ENCODE peak calls at places on chromosomes 3 and 15, in seven cellular contexts. V is T47D, C is GM03348, I is AG10803, H is posterior vena cava, X is transverse colon, R is iris pigment epithelial cell. U is an unnamed sample.

GRCh38 chr3:12194669-12195161 is 36.0 kb upstream of the TIMP4 start:
- DNase-seq in V (no peak), C (no peak), I (peak), H (no peak), X (peak), R (peak), U (no peak)

GRCh38 chr3:179401561-179401960 is 49.7 kb downstream of the GNB4 start:
- DNase-seq in V (no peak), C (no peak), I (no peak), H (no peak), X (no peak), R (no peak), U (no peak)

GRCh38 chr3:20846792-20847191 is 660.8 kb upstream of the SGO1 start:
- DNase-seq in V (no peak), C (no peak), I (no peak), H (no peak), X (no peak), R (no peak), U (no peak)

GRCh38 chr15:101056366-101057334 is 137.5 kb downstream of the LRRK1 start:
- DNase-seq in V (no peak), C (no peak), I (no peak), H (peak), X (no peak), R (no peak), U (no peak)

GRCh38 chr3:29484633-29485032 is 203.8 kb downstream of the RBMS3 start:
- DNase-seq in V (no peak), C (no peak), I (no peak), H (no peak), X (no peak), R (no peak), U (no peak)

GRCh38 chr3:193780810-193781472 is 187.9 kb downstream of the OPA1 start:
- DNase-seq in V (peak), C (peak), I (peak), H (peak), X (peak), R (peak), U (peak)

GRCh38 chr15:72130272-72130671 is 12.1 kb downstream of the SENP8 start:
- DNase-seq in V (no peak), C (no peak), I (no peak), H (no peak), X (peak), R (no peak), U (no peak)

GRCh38 chr3:129461461-129462146 is 21.6 kb downstream of the IFT122 start:
- DNase-seq in V (no peak), C (no peak), I (peak), H (no peak), X (no peak), R (peak), U (no peak)

GRCh38 chr3:141729240-141729639 is 8.9 kb upstream of the RNF7 start:
- DNase-seq in V (no peak), C (no peak), I (no peak), H (no peak), X (no peak), R (no peak), U (no peak)

GRCh38 chr3:197891-198491 is 1.4 kb downstream of the CHL1 start:
- DNase-seq in V (no peak), C (peak), I (no peak), H (peak), X (no peak), R (no peak), U (no peak)

GRCh38 chr3:57100046-57100695 is 39.7 kb downstream of the SPATA12 start:
- DNase-seq in V (peak), C (peak), I (peak), H (no peak), X (peak), R (peak), U (peak)

GRCh38 chr3:3705090-3705775 is 94.0 kb upstream of the LRRN1 start:
- DNase-seq in V (no peak), C (no peak), I (no peak), H (no peak), X (no peak), R (no peak), U (no peak)

GRCh38 chr3:144791034-144791433 is 819.4 kb downstream of the DIPK2A start:
- DNase-seq in V (no peak), C (no peak), I (no peak), H (no peak), X (no peak), R (no peak), U (no peak)

GRCh38 chr15:34647569-34648334 is 64.3 kb upstream of the GOLGA8B start:
- DNase-seq in V (no peak), C (no peak), I (no peak), H (no peak), X (no peak), R (no peak), U (no peak)

GRCh38 chr3:37905987-37906674 is 44.5 kb downstream of the CTDSPL start:
- DNase-seq in V (no peak), C (peak), I (peak), H (no peak), X (no peak), R (peak), U (no peak)

GRCh38 chr3:194686816-194687637 is 1.3 kb downstream of the FAM43A start:
- DNase-seq in V (peak), C (peak), I (peak), H (peak), X (peak), R (peak), U (no peak)

GRCh38 chr15:68484696-68485400 is 52.9 kb upstream of the ITGA11 start:
- DNase-seq in V (no peak), C (peak), I (peak), H (peak), X (no peak), R (no peak), U (no peak)

GRCh38 chr3:85120879-85121278 is 162.1 kb downstream of the CADM2 start:
- DNase-seq in V (no peak), C (no peak), I (no peak), H (no peak), X (no peak), R (no peak), U (no peak)

GRCh38 chr3:31226331-31226730 is 306.4 kb upstream of the STT3B start:
- DNase-seq in V (no peak), C (no peak), I (no peak), H (no peak), X (peak), R (no peak), U (no peak)

GRCh38 chr3:135806342-135806741 is 159.2 kb upstream of the PPP2R3A start:
- DNase-seq in V (no peak), C (no peak), I (no peak), H (no peak), X (no peak), R (no peak), U (no peak)

GRCh38 chr3:110341047-110341446 is 730.6 kb upstream of the NECTIN3 start:
- DNase-seq in V (no peak), C (peak), I (peak), H (no peak), X (no peak), R (peak), U (no peak)

GRCh38 chr3:190325923-190326322 is 3.7 kb upstream of the CLDN1 start:
- DNase-seq in V (no peak), C (no peak), I (peak), H (no peak), X (no peak), R (peak), U (no peak)

GRCh38 chr15:94240486-94240885 is 9.1 kb downstream of the MCTP2 start:
- DNase-seq in V (no peak), C (no peak), I (no peak), H (no peak), X (no peak), R (no peak), U (no peak)

GRCh38 chr15:48560321-48561051 is 85.0 kb downstream of the FBN1 start:
- DNase-seq in V (no peak), C (no peak), I (peak), H (no peak), X (no peak), R (no peak), U (no peak)

GRCh38 chr3:185880600-185880999 is 55.8 kb upstream of the IGF2BP2 start:
- DNase-seq in V (no peak), C (no peak), I (no peak), H (no peak), X (no peak), R (peak), U (no peak)

GRCh38 chr3:29642393-29643033 is 361.6 kb downstream of the RBMS3 start:
- DNase-seq in V (no peak), C (peak), I (peak), H (no peak), X (peak), R (peak), U (no peak)

GRCh38 chr15:25345943-25346342 is 92.9 kb downstream of the UBE3A start:
- DNase-seq in V (peak), C (peak), I (peak), H (no peak), X (no peak), R (peak), U (no peak)

GRCh38 chr3:185549111-185549510 is 3.3 kb downstream of the LIPH start:
- DNase-seq in V (no peak), C (peak), I (peak), H (no peak), X (no peak), R (peak), U (no peak)

GRCh38 chr3:48919215-48920138 is 835 bp downstream of the ARIH2 start:
- DNase-seq in V (peak), C (peak), I (no peak), H (peak), X (peak), R (peak), U (no peak)

GRCh38 chr3:9779721-9780450 is 10.1 kb upstream of the CAMK1 start:
- DNase-seq in V (no peak), C (no peak), I (no peak), H (no peak), X (peak), R (no peak), U (no peak)

GRCh38 chr15:62079594-62079993 is 12.8 kb downstream of the C2CD4A start:
- DNase-seq in V (no peak), C (no peak), I (no peak), H (no peak), X (no peak), R (no peak), U (no peak)

GRCh38 chr15:65979316-65979715 is 110.0 kb downstream of the RAB11A start:
- DNase-seq in V (no peak), C (no peak), I (no peak), H (no peak), X (no peak), R (peak), U (no peak)

GRCh38 chr3:10772230-10773161 is 43.5 kb upstream of the SLC6A11 start:
- DNase-seq in V (peak), C (no peak), I (peak), H (no peak), X (no peak), R (peak), U (no peak)

GRCh38 chr3:10565814-10566213 is 60.4 kb upstream of the ATP2B2 start:
- DNase-seq in V (no peak), C (no peak), I (no peak), H (peak), X (no peak), R (no peak), U (no peak)

U was measured in omental fat pad.